ENCODE peak calls at places on chromosomes 12 and 14, in six cellular contexts. W is neural crest cell, B is astrocyte, G is WTC11, N is colonic mucosa, V is endodermal cell. J is an unnamed sample.

GRCh38 chr14:100825691-100826331 is at the start of gene MEG3:
- DNase-seq in W (no peak), B (peak), V (no peak), G (no peak), N (no peak), J (peak)

GRCh38 chr12:110639336-110640178 is 25.6 kb downstream of the TCTN1 start:
- DNase-seq in B (peak), V (no peak), N (no peak), G (no peak), W (no peak), J (peak)

GRCh38 chr14:102451064-102451352 is 58.6 kb downstream of the ANKRD9 start:
- DNase-seq in V (no peak), N (no peak), G (no peak), B (no peak), W (no peak), J (no peak)

GRCh38 chr14:52882824-52883223 is 68.0 kb downstream of the FERMT2 start:
- DNase-seq in V (no peak), B (no peak), N (no peak), G (no peak), W (no peak), J (no peak)

GRCh38 chr12:99381992-99382391 is 265.6 kb upstream of the GARIN6 start:
- DNase-seq in G (no peak), N (no peak), B (no peak), V (no peak), W (no peak), J (no peak)

GRCh38 chr12:79659961-79660431 is 30.8 kb downstream of the PAWR start:
- DNase-seq in N (no peak), W (no peak), G (no peak), B (no peak), V (no peak), J (no peak)

GRCh38 chr14:85909581-85909980 is 379.6 kb downstream of the FLRT2 start:
- DNase-seq in V (no peak), W (no peak), N (no peak), G (no peak), B (no peak), J (no peak)

GRCh38 chr12:108854055-108854452 is 3.3 kb downstream of the SSH1 start:
- DNase-seq in B (peak), G (no peak), V (no peak), W (no peak), N (no peak), J (peak)

GRCh38 chr12:89427508-89428156 is 75.3 kb upstream of the DUSP6 start:
- DNase-seq in G (no peak), W (no peak), B (no peak), N (no peak), V (no peak), J (no peak)

GRCh38 chr14:64764641-64765520 is 60.7 kb downstream of the PLEKHG3 start:
- DNase-seq in W (peak), N (peak), V (peak), G (peak), B (peak), J (no peak)

GRCh38 chr12:6607751-6608591 is 792 bp upstream of the CHD4 start:
- DNase-seq in N (peak), V (peak), B (peak), G (no peak), W (peak), J (no peak)

GRCh38 chr12:48903982-48904411 is 21.3 kb downstream of the FKBP11 start:
- DNase-seq in N (peak), B (peak), V (peak), G (peak), W (peak), J (no peak)

GRCh38 chr14:32013083-32013482 is 64.0 kb upstream of the ARHGAP5 start:
- DNase-seq in N (no peak), W (no peak), V (peak), B (no peak), G (peak), J (no peak)

GRCh38 chr14:100019156-100019882 is 45.9 kb upstream of the EVL start:
- DNase-seq in B (peak), V (peak), W (no peak), G (no peak), N (no peak), J (no peak)

GRCh38 chr12:53944907-53945847 is 6.5 kb downstream of the HOXC13 start:
- DNase-seq in G (no peak), B (no peak), N (no peak), W (no peak), V (peak), J (no peak)

GRCh38 chr12:31860401-31860800 is 98.8 kb upstream of the RESF1 start:
- DNase-seq in W (no peak), V (no peak), G (no peak), N (no peak), B (no peak), J (no peak)

GRCh38 chr12:68368332-68368731 is 36.2 kb upstream of the MDM1 start:
- DNase-seq in V (no peak), N (no peak), G (no peak), W (no peak), B (no peak), J (no peak)

GRCh38 chr14:100212476-100213333 is 26.2 kb upstream of the YY1 start:
- DNase-seq in N (no peak), G (no peak), B (no peak), V (no peak), W (no peak), J (no peak)

GRCh38 chr12:59085680-59086079 is 165.4 kb upstream of the LRIG3 start:
- DNase-seq in V (no peak), G (no peak), N (no peak), W (no peak), B (no peak), J (no peak)

GRCh38 chr12:31482816-31483215 is 108.1 kb downstream of the DENND5B start:
- DNase-seq in V (no peak), W (no peak), B (peak), N (no peak), G (no peak), J (no peak)

GRCh38 chr14:34781242-34781641 is 66.8 kb upstream of the CFL2 start:
- DNase-seq in G (no peak), B (peak), N (no peak), W (no peak), V (no peak), J (peak)

GRCh38 chr14:63091394-63091996 is 46.2 kb upstream of the KCNH5 start:
- DNase-seq in B (no peak), G (no peak), W (no peak), V (peak), N (no peak), J (no peak)

GRCh38 chr12:101086490-101086889 is 123.5 kb downstream of the SLC5A8 start:
- DNase-seq in N (no peak), B (peak), V (peak), W (no peak), G (no peak), J (no peak)

GRCh38 chr12:67797316-67797741 is 148.8 kb downstream of the DYRK2 start:
- DNase-seq in B (peak), V (no peak), N (no peak), G (no peak), W (no peak), J (no peak)

GRCh38 chr12:62215506-62215905 is 44.7 kb upstream of the USP15 start:
- DNase-seq in W (no peak), G (no peak), V (no peak), B (no peak), N (no peak), J (no peak)

GRCh38 chr14:99936738-99937474 is 128.3 kb upstream of the EVL start:
- DNase-seq in N (no peak), G (no peak), W (no peak), V (peak), B (no peak), J (no peak)

GRCh38 chr14:99273724-99274345 is 1.8 kb upstream of the BCL11B start:
- DNase-seq in W (no peak), B (no peak), V (peak), G (peak), N (peak), J (no peak)

DNA sequence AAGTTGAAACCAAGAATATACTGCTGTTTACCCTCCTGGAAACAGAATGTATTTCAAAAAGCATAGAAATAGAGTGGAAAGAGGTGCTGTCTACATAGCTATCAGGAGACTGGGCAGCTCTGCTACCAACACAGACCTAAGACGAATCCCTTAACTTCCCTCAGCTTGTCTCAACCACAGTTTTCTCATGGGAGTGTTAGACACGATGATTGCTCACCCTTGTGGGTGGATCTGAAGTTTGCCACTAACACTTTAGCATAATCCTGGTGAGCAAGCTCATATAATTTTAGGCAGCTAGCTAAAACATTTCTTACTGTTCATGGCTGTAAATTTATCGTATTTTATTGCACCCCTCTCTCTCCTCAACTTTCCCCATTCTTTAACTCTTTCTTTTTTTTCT is 38.5 kb downstream of the C12orf75 start:
- DNase-seq in G (no peak), V (no peak), W (no peak), N (no peak), B (peak), J (peak)
- TF ChIP-seq CTCF in G (no peak), V (no peak), W (no peak), N (no peak), B (peak), J (peak)

GRCh38 chr12:64072946-64073345 is 149.2 kb downstream of the KICS2 start:
- DNase-seq in V (no peak), G (no peak), N (no peak), B (no peak), W (no peak), J (no peak)

GRCh38 chr12:64080319-64081008 is 141.6 kb downstream of the KICS2 start:
- DNase-seq in G (no peak), N (peak), V (no peak), B (no peak), W (no peak), J (no peak)

GRCh38 chr12:64082866-64083268 is 139.2 kb downstream of the KICS2 start:
- DNase-seq in N (peak), G (no peak), B (no peak), W (no peak), V (no peak), J (no peak)

GRCh38 chr12:64081020-64081419 is 141.1 kb downstream of the KICS2 start:
- DNase-seq in W (no peak), G (no peak), V (no peak), B (peak), N (no peak), J (no peak)

GRCh38 chr12:64077922-64078321 is 144.2 kb downstream of the KICS2 start:
- DNase-seq in G (no peak), W (no peak), B (no peak), V (no peak), N (no peak), J (no peak)
- TF ChIP-seq CTCF in G (no peak), W (peak), B (peak), V (peak), N (peak), J (peak)

DNA sequence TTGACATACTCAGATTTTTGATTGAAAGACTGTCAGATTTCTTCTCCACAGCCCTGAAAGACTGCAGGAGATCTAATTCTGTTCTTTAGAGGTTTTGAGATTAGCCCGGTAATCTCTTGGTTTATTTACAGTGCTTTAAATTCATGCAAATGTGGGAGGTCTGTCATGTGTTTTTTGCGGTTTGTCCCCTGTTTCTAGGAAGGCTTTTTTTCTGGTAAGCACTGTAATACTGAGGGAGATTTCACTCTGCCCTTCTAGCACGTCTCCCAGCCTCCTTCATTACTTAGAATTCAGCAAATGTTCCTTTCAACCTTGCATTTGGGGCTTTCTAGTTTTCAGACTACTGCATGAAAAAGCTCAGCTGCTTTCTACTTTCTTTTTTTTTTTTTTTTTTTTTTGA is 31.1 kb downstream of the GPHN start:
- DNase-seq in V (no peak), N (no peak), G (no peak), W (no peak), B (no peak), J (no peak)
- TF ChIP-seq CTCF in V (no peak), N (no peak), G (no peak), W (no peak), B (no peak), J (no peak)

GRCh38 chr12:85155791-85156190 is 119.6 kb downstream of the LRRIQ1 start:
- DNase-seq in G (no peak), B (peak), V (no peak), N (no peak), W (no peak), J (no peak)
- TF ChIP-seq CTCF in G (no peak), B (peak), V (peak), N (no peak), W (peak), J (no peak)

GRCh38 chr12:124854637-124855184 is 9.0 kb downstream of the SCARB1 start:
- DNase-seq in B (no peak), G (no peak), N (no peak), V (no peak), W (no peak), J (no peak)

GRCh38 chr12:124855275-124855957 is 8.2 kb downstream of the SCARB1 start:
- DNase-seq in W (no peak), N (no peak), B (no peak), V (no peak), G (no peak), J (no peak)

GRCh38 chr12:124857921-124858461 is 5.7 kb downstream of the SCARB1 start:
- DNase-seq in G (no peak), V (no peak), B (no peak), N (no peak), W (no peak), J (no peak)

GRCh38 chr12:124856842-124857178 is 6.9 kb downstream of the SCARB1 start:
- DNase-seq in V (no peak), B (no peak), G (no peak), W (no peak), N (no peak), J (no peak)

DNA sequence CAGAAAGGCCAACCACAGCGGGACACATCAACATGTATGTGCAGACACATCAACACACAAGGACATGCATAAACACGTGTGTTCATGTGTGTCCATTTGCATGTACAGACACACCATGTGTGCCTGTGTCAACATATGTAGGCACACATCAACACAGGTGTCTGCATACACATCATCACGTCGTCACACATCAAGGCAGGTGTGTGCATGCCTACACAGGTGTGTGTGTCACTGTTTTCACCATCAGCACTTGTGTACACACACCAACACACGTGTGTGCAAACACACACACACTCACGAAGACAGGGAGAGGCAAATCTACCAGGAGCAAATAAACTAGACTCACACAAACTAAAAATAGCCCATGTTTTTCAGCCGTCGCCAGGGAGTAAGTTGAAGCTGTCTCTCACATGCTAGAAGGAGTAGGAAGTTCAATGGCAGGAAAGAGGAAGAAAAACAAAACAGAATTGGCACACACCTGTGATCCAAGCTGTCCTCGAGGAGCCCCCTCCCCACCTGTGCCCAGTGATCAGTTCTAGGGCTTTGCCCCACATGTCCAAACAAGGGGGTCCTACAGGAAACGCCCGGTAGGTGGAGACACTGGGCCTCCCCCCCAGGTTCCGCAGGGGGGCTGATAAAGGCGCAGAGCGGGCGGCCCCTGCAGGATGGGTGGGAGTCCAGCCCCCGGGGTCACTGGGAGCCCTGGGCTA is 7.4 kb downstream of the SCARB1 start:
- DNase-seq in G (no peak), W (no peak), V (no peak), N (no peak), B (no peak), J (no peak)
- TF ChIP-seq CTCF in G (no peak), W (no peak), V (peak), N (no peak), B (no peak), J (no peak)